ENCODE peak calls at places on chromosome 1, in seven cellular contexts. One of them, this sample, is unnamed.

GRCh38 chr1:162756523-162756922 is 34.0 kb upstream of the HSD17B7 start:
- DNase-seq in H1: no peak
- DNase-seq in tibial nerve: no peak
- DNase-seq in stomach: no peak
- DNase-seq in transverse colon: no peak
- DNase-seq in ovary: no peak
- DNase-seq in K562: no peak
- DNase-seq in this sample: no peak

GRCh38 chr1:39332291-39332690 is 127.8 kb downstream of the MACF1 start:
- DNase-seq in H1: no peak
- DNase-seq in tibial nerve: no peak
- DNase-seq in stomach: no peak
- DNase-seq in transverse colon: no peak
- DNase-seq in ovary: no peak
- DNase-seq in K562: no peak
- DNase-seq in this sample: no peak

GRCh38 chr1:7230121-7230895 is 445.1 kb downstream of the CAMTA1 start:
- DNase-seq in H1: no peak
- DNase-seq in tibial nerve: no peak
- DNase-seq in stomach: no peak
- DNase-seq in transverse colon: no peak
- DNase-seq in ovary: no peak
- DNase-seq in K562: no peak
- DNase-seq in this sample: no peak

GRCh38 chr1:228095938-228096337 is 7.2 kb downstream of the C1orf35 start:
- DNase-seq in H1: no peak
- DNase-seq in tibial nerve: no peak
- DNase-seq in stomach: no peak
- DNase-seq in transverse colon: no peak
- DNase-seq in ovary: no peak
- DNase-seq in K562: no peak
- DNase-seq in this sample: peak

GRCh38 chr1:147109041-147109440 is 63.2 kb downstream of the PRKAB2 start:
- DNase-seq in H1: no peak
- DNase-seq in tibial nerve: no peak
- DNase-seq in stomach: no peak
- DNase-seq in transverse colon: no peak
- DNase-seq in ovary: no peak
- DNase-seq in K562: no peak
- DNase-seq in this sample: no peak

GRCh38 chr1:89910780-89911179 is 84.1 kb upstream of the ZNF326 start:
- DNase-seq in H1: no peak
- DNase-seq in tibial nerve: no peak
- DNase-seq in stomach: no peak
- DNase-seq in transverse colon: no peak
- DNase-seq in ovary: no peak
- DNase-seq in K562: no peak
- DNase-seq in this sample: no peak

GRCh38 chr1:59669752-59670312 is 144.9 kb upstream of the HOOK1 start:
- DNase-seq in H1: peak
- DNase-seq in tibial nerve: peak
- DNase-seq in stomach: no peak
- DNase-seq in transverse colon: no peak
- DNase-seq in ovary: peak
- DNase-seq in K562: no peak
- DNase-seq in this sample: peak

GRCh38 chr1:97017895-97018294 is 296.3 kb downstream of the PTBP2 start:
- DNase-seq in H1: no peak
- DNase-seq in tibial nerve: no peak
- DNase-seq in stomach: no peak
- DNase-seq in transverse colon: no peak
- DNase-seq in ovary: no peak
- DNase-seq in K562: no peak
- DNase-seq in this sample: no peak

GRCh38 chr1:190579517-190580193 is 102.0 kb upstream of the BRINP3 start:
- DNase-seq in H1: no peak
- DNase-seq in tibial nerve: no peak
- DNase-seq in stomach: no peak
- DNase-seq in transverse colon: no peak
- DNase-seq in ovary: no peak
- DNase-seq in K562: no peak
- DNase-seq in this sample: no peak

GRCh38 chr1:77889240-77889637 is 815 bp downstream of the NEXN start:
- DNase-seq in H1: no peak
- DNase-seq in tibial nerve: no peak
- DNase-seq in stomach: no peak
- DNase-seq in transverse colon: no peak
- DNase-seq in ovary: no peak
- DNase-seq in K562: peak
- DNase-seq in this sample: no peak

GRCh38 chr1:62429581-62429980 is 7.3 kb upstream of the USP1 start:
- DNase-seq in H1: no peak
- DNase-seq in tibial nerve: no peak
- DNase-seq in stomach: no peak
- DNase-seq in transverse colon: no peak
- DNase-seq in ovary: no peak
- DNase-seq in K562: no peak
- DNase-seq in this sample: no peak

DNA sequence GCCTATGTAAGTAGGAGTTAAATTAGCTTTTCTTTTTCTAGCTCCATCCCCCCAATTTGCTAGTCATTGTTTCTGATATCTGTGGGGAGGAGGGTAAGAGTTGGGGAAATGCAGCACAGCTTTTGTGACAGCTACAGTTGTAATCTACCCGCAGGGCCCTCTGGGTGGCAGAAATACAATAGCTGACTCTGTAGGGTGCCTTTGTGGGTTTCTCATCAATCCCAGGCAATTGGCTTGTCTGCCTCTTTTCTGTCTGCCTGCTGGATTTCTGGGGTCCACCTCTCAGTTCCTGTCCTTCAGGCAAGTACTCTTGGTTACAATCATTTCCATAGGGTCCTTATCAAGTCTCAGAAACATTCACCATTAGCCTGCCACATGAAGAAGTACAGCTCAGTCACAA is 19.1 kb upstream of the SLC44A5 start:
- DNase-seq in H1: peak
- DNase-seq in tibial nerve: no peak
- DNase-seq in stomach: no peak
- DNase-seq in transverse colon: no peak
- DNase-seq in ovary: no peak
- DNase-seq in K562: no peak
- DNase-seq in this sample: no peak
- TF ChIP-seq EP300 in H1: no peak
- TF ChIP-seq EP300 in tibial nerve: no peak
- TF ChIP-seq EP300 in stomach: no peak
- TF ChIP-seq EP300 in transverse colon: no peak
- TF ChIP-seq EP300 in ovary: no peak
- TF ChIP-seq EP300 in K562: no peak
- TF ChIP-seq EP300 in this sample: no peak

GRCh38 chr1:216599851-216600250 is 123.4 kb downstream of the ESRRG start:
- DNase-seq in H1: no peak
- DNase-seq in tibial nerve: no peak
- DNase-seq in stomach: no peak
- DNase-seq in transverse colon: no peak
- DNase-seq in ovary: no peak
- DNase-seq in K562: no peak
- DNase-seq in this sample: no peak

GRCh38 chr1:216601427-216601751 is 121.8 kb downstream of the ESRRG start:
- DNase-seq in H1: no peak
- DNase-seq in tibial nerve: no peak
- DNase-seq in stomach: no peak
- DNase-seq in transverse colon: no peak
- DNase-seq in ovary: no peak
- DNase-seq in K562: no peak
- DNase-seq in this sample: no peak

GRCh38 chr1:216598448-216598847 is 124.8 kb downstream of the ESRRG start:
- DNase-seq in H1: no peak
- DNase-seq in tibial nerve: no peak
- DNase-seq in stomach: no peak
- DNase-seq in transverse colon: no peak
- DNase-seq in ovary: no peak
- DNase-seq in K562: no peak
- DNase-seq in this sample: no peak

GRCh38 chr1:216604771-216605170 is 118.5 kb downstream of the ESRRG start:
- DNase-seq in H1: no peak
- DNase-seq in tibial nerve: no peak
- DNase-seq in stomach: no peak
- DNase-seq in transverse colon: no peak
- DNase-seq in ovary: no peak
- DNase-seq in K562: no peak
- DNase-seq in this sample: no peak

DNA sequence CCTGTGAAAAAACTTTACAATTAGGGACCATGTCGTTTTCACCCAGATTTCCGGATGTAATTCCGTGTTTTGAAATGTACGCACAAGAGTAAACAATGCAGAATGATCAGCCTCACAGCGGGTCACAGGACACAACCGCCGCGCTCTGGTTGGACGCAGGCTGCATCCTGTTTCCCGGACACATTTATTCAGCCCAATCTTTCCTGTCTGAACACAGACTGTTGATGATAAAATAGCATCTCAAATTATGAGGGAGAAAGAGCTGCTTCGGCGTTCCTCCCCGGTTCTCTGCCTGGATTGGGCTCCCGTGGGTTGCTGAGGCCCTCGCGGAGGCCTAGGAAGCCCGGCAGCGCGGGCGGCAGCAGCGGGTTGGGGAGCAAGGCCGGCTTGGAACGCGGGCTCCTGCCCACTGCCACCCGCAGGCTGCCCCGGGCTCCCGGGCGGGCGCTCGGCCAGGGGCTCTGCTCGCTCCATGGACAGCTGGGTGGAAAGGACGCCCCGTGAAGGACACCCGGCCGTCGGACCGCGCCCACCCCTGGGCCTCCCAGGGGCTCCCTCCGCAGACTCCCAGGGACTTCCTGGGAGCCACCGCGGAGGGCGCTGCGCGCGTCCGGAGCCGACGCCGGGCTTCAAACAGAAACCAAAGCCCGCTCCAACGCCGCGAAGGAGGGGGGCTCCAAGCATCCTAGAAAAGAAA is 122.4 kb downstream of the ESRRG start:
- DNase-seq in H1: peak
- DNase-seq in tibial nerve: peak
- DNase-seq in stomach: peak
- DNase-seq in transverse colon: peak
- DNase-seq in ovary: peak
- DNase-seq in K562: no peak
- DNase-seq in this sample: peak
- TF ChIP-seq POLR2A in H1: peak
- TF ChIP-seq POLR2A in tibial nerve: peak
- TF ChIP-seq POLR2A in stomach: no peak
- TF ChIP-seq POLR2A in transverse colon: peak
- TF ChIP-seq POLR2A in ovary: peak
- TF ChIP-seq POLR2A in K562: no peak
- TF ChIP-seq POLR2A in this sample: no peak

DNA sequence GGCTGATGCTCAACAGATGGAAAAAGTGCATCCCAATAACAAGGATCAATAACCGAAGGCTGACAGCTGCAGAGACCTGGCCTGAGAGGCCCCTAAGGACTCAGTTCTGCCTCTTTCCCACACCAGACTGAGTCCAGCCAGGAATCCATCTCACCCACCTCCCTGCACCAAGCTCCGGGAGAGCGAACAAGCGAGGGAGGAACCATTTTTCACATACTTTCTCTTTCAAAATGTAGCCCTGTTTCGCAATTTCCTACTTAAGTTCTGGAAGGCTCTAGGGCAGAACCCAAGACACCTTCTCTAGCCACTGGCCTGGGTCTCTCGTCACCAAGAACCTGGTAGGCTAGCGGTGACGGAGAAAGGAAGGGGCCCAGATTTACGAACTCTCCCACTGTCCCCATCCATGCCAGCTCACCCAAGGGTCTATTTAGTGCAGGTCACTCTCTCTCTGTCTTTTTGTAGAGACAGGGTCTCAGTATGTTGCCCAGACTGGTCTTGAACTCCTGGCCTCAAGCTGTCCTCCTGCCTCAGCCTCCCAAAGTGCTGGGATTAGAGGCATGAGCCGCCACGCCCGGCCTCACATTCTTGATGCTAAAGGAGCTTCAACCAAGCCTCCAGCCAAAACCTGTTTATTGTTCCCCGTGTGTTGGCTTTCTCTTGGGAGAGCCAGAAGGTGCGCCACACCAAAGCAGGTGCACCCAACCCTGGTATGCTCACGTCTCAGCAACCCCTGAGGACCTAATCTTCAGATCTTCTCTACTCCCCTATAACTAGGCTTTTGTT is 10.9 kb upstream of the GNL2 start:
- DNase-seq in H1: no peak
- DNase-seq in tibial nerve: no peak
- DNase-seq in stomach: no peak
- DNase-seq in transverse colon: no peak
- DNase-seq in ovary: no peak
- DNase-seq in K562: no peak
- DNase-seq in this sample: no peak
- H3K27ac ChIP-seq in H1: no peak
- H3K27ac ChIP-seq in tibial nerve: no peak
- H3K27ac ChIP-seq in stomach: no peak
- H3K27ac ChIP-seq in transverse colon: peak
- H3K27ac ChIP-seq in ovary: no peak
- H3K27ac ChIP-seq in K562: no peak
- H3K27ac ChIP-seq in this sample: peak

GRCh38 chr1:160204526-160205241 is 500 bp upstream of the PEA15 start:
- DNase-seq in H1: no peak
- DNase-seq in tibial nerve: no peak
- DNase-seq in stomach: no peak
- DNase-seq in transverse colon: peak
- DNase-seq in ovary: no peak
- DNase-seq in K562: no peak
- DNase-seq in this sample: no peak

GRCh38 chr1:160206421-160207117 is 1.4 kb downstream of the PEA15 start:
- DNase-seq in H1: no peak
- DNase-seq in tibial nerve: no peak
- DNase-seq in stomach: no peak
- DNase-seq in transverse colon: no peak
- DNase-seq in ovary: no peak
- DNase-seq in K562: peak
- DNase-seq in this sample: no peak

GRCh38 chr1:160205242-160205973 is at the start of gene PEA15:
- DNase-seq in H1: peak
- DNase-seq in tibial nerve: peak
- DNase-seq in stomach: peak
- DNase-seq in transverse colon: peak
- DNase-seq in ovary: peak
- DNase-seq in K562: peak
- DNase-seq in this sample: peak

GRCh38 chr1:160207118-160207650 is 2.0 kb downstream of the PEA15 start:
- DNase-seq in H1: no peak
- DNase-seq in tibial nerve: no peak
- DNase-seq in stomach: no peak
- DNase-seq in transverse colon: no peak
- DNase-seq in ovary: no peak
- DNase-seq in K562: no peak
- DNase-seq in this sample: no peak

DNA sequence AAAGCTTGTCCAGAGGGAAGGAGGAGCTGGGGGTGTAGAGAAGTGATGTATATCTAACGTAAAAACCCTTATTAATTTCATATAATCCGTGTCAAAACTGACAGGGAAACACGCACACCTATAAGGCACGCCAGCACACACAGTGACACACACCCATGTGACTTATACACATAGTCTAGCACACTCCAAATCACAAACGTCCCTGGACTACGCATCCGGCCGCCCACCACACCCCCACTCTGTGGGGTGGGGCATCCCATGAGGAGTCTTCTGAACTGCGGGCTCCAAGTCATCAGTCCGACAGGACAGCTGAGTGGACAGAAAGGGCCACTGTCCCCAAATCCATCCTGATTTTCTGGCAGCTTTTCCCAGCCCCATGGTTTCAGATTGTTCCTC is 788 bp downstream of the PEA15 start:
- DNase-seq in H1: no peak
- DNase-seq in tibial nerve: peak
- DNase-seq in stomach: no peak
- DNase-seq in transverse colon: peak
- DNase-seq in ovary: peak
- DNase-seq in K562: peak
- DNase-seq in this sample: peak
- TF ChIP-seq EP300 in H1: no peak
- TF ChIP-seq EP300 in tibial nerve: no peak
- TF ChIP-seq EP300 in stomach: no peak
- TF ChIP-seq EP300 in transverse colon: no peak
- TF ChIP-seq EP300 in ovary: no peak
- TF ChIP-seq EP300 in K562: no peak
- TF ChIP-seq EP300 in this sample: no peak

This sample was measured in sigmoid colon.